ENCODE peak calls at places on chromosomes 4 and X, in seven cellular contexts. One of them, this sample, is unnamed.

GRCh38 chr4:159197260-159197884 is 94.5 kb downstream of the RAPGEF2 start:
- DNase-seq in endothelial cell of umbilical vein: no peak
- DNase-seq in upper lobe of right lung: no peak
- DNase-seq in GM23248: no peak
- DNase-seq in suprapubic skin: no peak
- DNase-seq in neuronal stem cell: no peak
- DNase-seq in uterus: no peak
- DNase-seq in this sample: no peak

GRCh38 chr4:13918110-13918509 is 290.6 kb upstream of the BOD1L1 start:
- DNase-seq in GM23248: peak
- DNase-seq in upper lobe of right lung: no peak
- DNase-seq in endothelial cell of umbilical vein: no peak
- DNase-seq in suprapubic skin: no peak
- DNase-seq in neuronal stem cell: no peak
- DNase-seq in uterus: peak
- DNase-seq in this sample: peak

GRCh38 chrX:37509349-37509748 is 62.1 kb upstream of the LANCL3 start:
- DNase-seq in GM23248: peak
- DNase-seq in neuronal stem cell: no peak
- DNase-seq in suprapubic skin: no peak
- DNase-seq in endothelial cell of umbilical vein: peak
- DNase-seq in upper lobe of right lung: no peak
- DNase-seq in uterus: no peak
- DNase-seq in this sample: peak

GRCh38 chr4:23038626-23039245 is 346.0 kb downstream of the GBA3 start:
- DNase-seq in upper lobe of right lung: no peak
- DNase-seq in endothelial cell of umbilical vein: no peak
- DNase-seq in uterus: no peak
- DNase-seq in GM23248: no peak
- DNase-seq in neuronal stem cell: no peak
- DNase-seq in suprapubic skin: no peak
- DNase-seq in this sample: no peak

GRCh38 chrX:41180194-41180902 is 95.1 kb downstream of the USP9X start:
- DNase-seq in GM23248: peak
- DNase-seq in upper lobe of right lung: no peak
- DNase-seq in uterus: peak
- DNase-seq in suprapubic skin: no peak
- DNase-seq in endothelial cell of umbilical vein: peak
- DNase-seq in neuronal stem cell: no peak
- DNase-seq in this sample: peak

GRCh38 chrX:111560801-111561200 is 49.4 kb downstream of the SERTM2 start:
- DNase-seq in GM23248: no peak
- DNase-seq in endothelial cell of umbilical vein: no peak
- DNase-seq in neuronal stem cell: no peak
- DNase-seq in uterus: no peak
- DNase-seq in suprapubic skin: no peak
- DNase-seq in upper lobe of right lung: no peak
- DNase-seq in this sample: no peak

GRCh38 chrX:38701073-38701472 is 100.2 kb upstream of the MID1IP1 start:
- DNase-seq in suprapubic skin: no peak
- DNase-seq in neuronal stem cell: no peak
- DNase-seq in upper lobe of right lung: no peak
- DNase-seq in endothelial cell of umbilical vein: no peak
- DNase-seq in GM23248: no peak
- DNase-seq in uterus: no peak
- DNase-seq in this sample: no peak

GRCh38 chr4:110950721-110951120 is 327.8 kb upstream of the PITX2 start:
- DNase-seq in endothelial cell of umbilical vein: no peak
- DNase-seq in neuronal stem cell: no peak
- DNase-seq in uterus: no peak
- DNase-seq in GM23248: no peak
- DNase-seq in upper lobe of right lung: no peak
- DNase-seq in suprapubic skin: no peak
- DNase-seq in this sample: no peak

GRCh38 chr4:6250235-6250983 is 19.2 kb upstream of the WFS1 start:
- DNase-seq in endothelial cell of umbilical vein: peak
- DNase-seq in GM23248: peak
- DNase-seq in uterus: no peak
- DNase-seq in neuronal stem cell: peak
- DNase-seq in upper lobe of right lung: no peak
- DNase-seq in suprapubic skin: no peak
- DNase-seq in this sample: peak

GRCh38 chr4:89249313-89249712 is 58.3 kb downstream of the GPRIN3 start:
- DNase-seq in GM23248: no peak
- DNase-seq in upper lobe of right lung: no peak
- DNase-seq in endothelial cell of umbilical vein: no peak
- DNase-seq in uterus: no peak
- DNase-seq in neuronal stem cell: no peak
- DNase-seq in suprapubic skin: no peak
- DNase-seq in this sample: no peak

GRCh38 chrX:71292669-71293379 is 8.7 kb upstream of the ITGB1BP2 start:
- DNase-seq in suprapubic skin: no peak
- DNase-seq in endothelial cell of umbilical vein: no peak
- DNase-seq in GM23248: peak
- DNase-seq in uterus: no peak
- DNase-seq in neuronal stem cell: no peak
- DNase-seq in upper lobe of right lung: no peak
- DNase-seq in this sample: peak

GRCh38 chr4:168574581-168575295 is 77.9 kb downstream of the PALLD start:
- DNase-seq in endothelial cell of umbilical vein: peak
- DNase-seq in suprapubic skin: no peak
- DNase-seq in upper lobe of right lung: no peak
- DNase-seq in uterus: no peak
- DNase-seq in GM23248: peak
- DNase-seq in neuronal stem cell: no peak
- DNase-seq in this sample: peak

GRCh38 chrX:40908026-40908425 is 172.7 kb upstream of the MED14 start:
- DNase-seq in GM23248: peak
- DNase-seq in endothelial cell of umbilical vein: peak
- DNase-seq in neuronal stem cell: no peak
- DNase-seq in uterus: no peak
- DNase-seq in upper lobe of right lung: no peak
- DNase-seq in suprapubic skin: no peak
- DNase-seq in this sample: peak

GRCh38 chrX:130443883-130444282 is 42.1 kb downstream of the RBMX2 start:
- DNase-seq in suprapubic skin: no peak
- DNase-seq in upper lobe of right lung: no peak
- DNase-seq in GM23248: no peak
- DNase-seq in endothelial cell of umbilical vein: no peak
- DNase-seq in neuronal stem cell: no peak
- DNase-seq in uterus: no peak
- DNase-seq in this sample: no peak

GRCh38 chr4:108210989-108211725 is 42.4 kb upstream of the LEF1 start:
- DNase-seq in neuronal stem cell: no peak
- DNase-seq in endothelial cell of umbilical vein: no peak
- DNase-seq in suprapubic skin: no peak
- DNase-seq in uterus: no peak
- DNase-seq in upper lobe of right lung: no peak
- DNase-seq in GM23248: no peak
- DNase-seq in this sample: peak

GRCh38 chr4:20483416-20483815 is 216.8 kb upstream of the PACRGL start:
- DNase-seq in uterus: no peak
- DNase-seq in GM23248: no peak
- DNase-seq in endothelial cell of umbilical vein: no peak
- DNase-seq in suprapubic skin: no peak
- DNase-seq in neuronal stem cell: no peak
- DNase-seq in upper lobe of right lung: no peak
- DNase-seq in this sample: no peak

GRCh38 chr4:147674496-147674895 is 9.5 kb downstream of the PRMT9 start:
- DNase-seq in endothelial cell of umbilical vein: no peak
- DNase-seq in suprapubic skin: no peak
- DNase-seq in GM23248: no peak
- DNase-seq in upper lobe of right lung: no peak
- DNase-seq in uterus: no peak
- DNase-seq in neuronal stem cell: no peak
- DNase-seq in this sample: no peak

GRCh38 chrX:22323541-22323940 is 50.8 kb downstream of the CBLL2 start:
- DNase-seq in upper lobe of right lung: no peak
- DNase-seq in endothelial cell of umbilical vein: peak
- DNase-seq in uterus: no peak
- DNase-seq in GM23248: peak
- DNase-seq in neuronal stem cell: no peak
- DNase-seq in suprapubic skin: no peak
- DNase-seq in this sample: peak

GRCh38 chr4:44725166-44725565 is 1.2 kb downstream of the GNPDA2 start:
- DNase-seq in neuronal stem cell: no peak
- DNase-seq in uterus: no peak
- DNase-seq in upper lobe of right lung: no peak
- DNase-seq in suprapubic skin: no peak
- DNase-seq in GM23248: peak
- DNase-seq in endothelial cell of umbilical vein: no peak
- DNase-seq in this sample: no peak

GRCh38 chrX:56574861-56575260 is 11.4 kb downstream of the UBQLN2 start:
- DNase-seq in suprapubic skin: no peak
- DNase-seq in uterus: no peak
- DNase-seq in neuronal stem cell: no peak
- DNase-seq in upper lobe of right lung: no peak
- DNase-seq in endothelial cell of umbilical vein: no peak
- DNase-seq in GM23248: no peak
- DNase-seq in this sample: no peak

GRCh38 chrX:56569378-56570061 is 6.1 kb downstream of the UBQLN2 start:
- DNase-seq in endothelial cell of umbilical vein: no peak
- DNase-seq in suprapubic skin: no peak
- DNase-seq in uterus: no peak
- DNase-seq in GM23248: no peak
- DNase-seq in neuronal stem cell: no peak
- DNase-seq in upper lobe of right lung: no peak
- DNase-seq in this sample: no peak

GRCh38 chrX:56576721-56577120 is 13.3 kb downstream of the UBQLN2 start:
- DNase-seq in GM23248: no peak
- DNase-seq in suprapubic skin: no peak
- DNase-seq in upper lobe of right lung: no peak
- DNase-seq in endothelial cell of umbilical vein: no peak
- DNase-seq in neuronal stem cell: no peak
- DNase-seq in uterus: no peak
- DNase-seq in this sample: no peak

GRCh38 chrX:56572975-56573374 is 9.5 kb downstream of the UBQLN2 start:
- DNase-seq in suprapubic skin: no peak
- DNase-seq in neuronal stem cell: no peak
- DNase-seq in endothelial cell of umbilical vein: no peak
- DNase-seq in upper lobe of right lung: no peak
- DNase-seq in GM23248: no peak
- DNase-seq in uterus: no peak
- DNase-seq in this sample: peak
- H3K4me3 ChIP-seq in suprapubic skin: no peak
- H3K4me3 ChIP-seq in neuronal stem cell: no peak
- H3K4me3 ChIP-seq in endothelial cell of umbilical vein: no peak
- H3K4me3 ChIP-seq in upper lobe of right lung: no peak
- H3K4me3 ChIP-seq in GM23248: no peak
- H3K4me3 ChIP-seq in uterus: no peak
- H3K4me3 ChIP-seq in this sample: no peak

GRCh38 chr4:3871881-3872833 is 106.0 kb downstream of the ADRA2C start:
- DNase-seq in upper lobe of right lung: peak
- DNase-seq in neuronal stem cell: no peak
- DNase-seq in suprapubic skin: peak
- DNase-seq in uterus: no peak
- DNase-seq in GM23248: no peak
- DNase-seq in endothelial cell of umbilical vein: no peak
- DNase-seq in this sample: no peak

GRCh38 chr4:3872834-3873313 is 106.7 kb downstream of the ADRA2C start:
- DNase-seq in neuronal stem cell: no peak
- DNase-seq in GM23248: no peak
- DNase-seq in uterus: no peak
- DNase-seq in endothelial cell of umbilical vein: no peak
- DNase-seq in upper lobe of right lung: no peak
- DNase-seq in suprapubic skin: no peak
- DNase-seq in this sample: no peak

GRCh38 chr4:3870567-3870962 is 104.4 kb downstream of the ADRA2C start:
- DNase-seq in uterus: no peak
- DNase-seq in GM23248: no peak
- DNase-seq in suprapubic skin: peak
- DNase-seq in upper lobe of right lung: no peak
- DNase-seq in neuronal stem cell: no peak
- DNase-seq in endothelial cell of umbilical vein: no peak
- DNase-seq in this sample: no peak

GRCh38 chr4:3869661-3870566 is 103.7 kb downstream of the ADRA2C start:
- DNase-seq in suprapubic skin: peak
- DNase-seq in upper lobe of right lung: peak
- DNase-seq in GM23248: peak
- DNase-seq in neuronal stem cell: no peak
- DNase-seq in uterus: no peak
- DNase-seq in endothelial cell of umbilical vein: no peak
- DNase-seq in this sample: no peak

GRCh38 chr4:3871181-3871852 is 105.1 kb downstream of the ADRA2C start:
- DNase-seq in endothelial cell of umbilical vein: no peak
- DNase-seq in neuronal stem cell: peak
- DNase-seq in suprapubic skin: peak
- DNase-seq in upper lobe of right lung: peak
- DNase-seq in uterus: no peak
- DNase-seq in GM23248: peak
- DNase-seq in this sample: no peak
- H3K4me3 ChIP-seq in endothelial cell of umbilical vein: no peak
- H3K4me3 ChIP-seq in neuronal stem cell: no peak
- H3K4me3 ChIP-seq in suprapubic skin: peak
- H3K4me3 ChIP-seq in upper lobe of right lung: no peak
- H3K4me3 ChIP-seq in uterus: no peak
- H3K4me3 ChIP-seq in GM23248: no peak
- H3K4me3 ChIP-seq in this sample: no peak

DNA sequence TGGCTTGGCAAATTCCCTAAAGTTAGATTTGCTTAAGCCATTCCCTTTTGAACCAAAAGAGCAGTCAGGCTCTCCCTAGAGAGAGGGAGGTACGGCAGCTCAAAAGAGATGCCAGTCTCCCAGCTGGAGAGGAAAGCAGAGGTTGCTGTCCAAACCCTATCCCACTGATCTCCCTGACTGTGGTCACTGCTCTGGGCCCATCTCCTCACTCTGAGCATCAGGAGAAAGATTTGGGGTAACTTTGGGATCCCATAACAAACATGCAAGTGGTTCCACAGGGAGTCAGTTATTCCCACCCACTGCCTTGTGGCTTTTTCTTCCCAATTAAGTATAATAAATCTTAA is 17.1 kb downstream of the ACSL1 start:
- DNase-seq in GM23248: peak
- DNase-seq in endothelial cell of umbilical vein: no peak
- DNase-seq in upper lobe of right lung: no peak
- DNase-seq in suprapubic skin: no peak
- DNase-seq in neuronal stem cell: no peak
- DNase-seq in uterus: no peak
- DNase-seq in this sample: no peak
- H3K4me3 ChIP-seq in GM23248: no peak
- H3K4me3 ChIP-seq in endothelial cell of umbilical vein: no peak
- H3K4me3 ChIP-seq in upper lobe of right lung: no peak
- H3K4me3 ChIP-seq in suprapubic skin: no peak
- H3K4me3 ChIP-seq in neuronal stem cell: no peak
- H3K4me3 ChIP-seq in uterus: no peak
- H3K4me3 ChIP-seq in this sample: no peak

DNA sequence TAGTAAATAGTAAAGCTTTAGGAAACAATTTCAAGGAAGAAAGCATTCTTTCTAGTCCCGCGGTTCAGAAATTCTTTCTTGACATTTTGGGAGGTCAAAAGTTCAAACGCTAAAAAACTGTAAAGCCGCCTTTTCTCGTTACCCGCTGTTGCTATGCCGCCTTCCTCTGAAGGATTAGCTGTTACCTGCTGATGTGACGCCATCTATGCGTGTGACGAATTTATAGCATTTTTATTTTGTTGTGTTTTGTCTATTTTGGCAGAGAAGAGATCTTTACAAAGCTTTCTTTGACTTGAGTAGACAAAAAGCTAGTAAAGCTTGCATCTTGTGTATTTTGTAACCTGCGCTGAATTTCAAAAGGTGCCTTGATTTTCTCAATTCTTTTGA is 106.2 kb upstream of the STOX2 start:
- DNase-seq in endothelial cell of umbilical vein: no peak
- DNase-seq in upper lobe of right lung: no peak
- DNase-seq in suprapubic skin: no peak
- DNase-seq in neuronal stem cell: no peak
- DNase-seq in uterus: no peak
- DNase-seq in GM23248: no peak
- DNase-seq in this sample: peak
- H3K4me3 ChIP-seq in endothelial cell of umbilical vein: no peak
- H3K4me3 ChIP-seq in upper lobe of right lung: peak
- H3K4me3 ChIP-seq in suprapubic skin: peak
- H3K4me3 ChIP-seq in neuronal stem cell: no peak
- H3K4me3 ChIP-seq in uterus: no peak
- H3K4me3 ChIP-seq in GM23248: no peak
- H3K4me3 ChIP-seq in this sample: peak